ENCODE peak calls at places on chromosomes 4 and X, in ten cellular contexts. O is iPS DF 19.7; W is stimulated activated CD4-positive, alpha-beta T cell treated with anti-CD3 and anti-CD28 coated beads, Interleukin-4, amount 100 ng/mL, for 1 hour; M is lower lobe of right lung; F is aorta; E is WTC11; C is ACHN; H is esophagus squamous epithelium; J is cardiac muscle cell; K is heart right ventricle. P is an unnamed sample.

GRCh38 chr4:113467581-113467980 is 294.0 kb downstream of the CAMK2D start:
- DNase-seq in O (no peak), W (no peak), M (no peak), F (no peak), E (no peak), C (peak), H (no peak), J (peak), K (no peak), P (no peak)

GRCh38 chrX:19070555-19070994 is 51.7 kb downstream of the ADGRG2 start:
- DNase-seq in O (no peak), W (no peak), M (no peak), F (no peak), E (no peak), C (no peak), H (no peak), J (no peak), K (peak), P (no peak)

GRCh38 chrX:39261446-39262147 is 460.3 kb downstream of the MID1IP1 start:
- DNase-seq in O (no peak), W (no peak), M (no peak), F (no peak), E (no peak), C (peak), H (no peak), J (peak), K (no peak), P (no peak)

GRCh38 chr4:17475481-17475880 is 36.4 kb downstream of the QDPR start:
- DNase-seq in O (no peak), W (no peak), M (no peak), F (no peak), E (no peak), C (no peak), H (no peak), J (peak), K (no peak), P (no peak)

GRCh38 chr4:37951465-37952352 is 8.5 kb upstream of the PTTG2 start:
- DNase-seq in O (no peak), W (no peak), M (no peak), F (no peak), E (no peak), C (no peak), H (no peak), J (no peak), K (no peak), P (no peak)

GRCh38 chrX:78314561-78314960 is 12.8 kb downstream of the CYSLTR1 start:
- DNase-seq in O (no peak), W (peak), M (no peak), F (no peak), E (no peak), C (no peak), H (no peak), J (no peak), K (no peak), P (no peak)

GRCh38 chr4:115119804-115120352 is 6.5 kb upstream of the NDST4 start:
- DNase-seq in O (no peak), W (no peak), M (no peak), F (no peak), E (no peak), C (no peak), H (no peak), J (no peak), K (no peak), P (no peak)

GRCh38 chr4:8044699-8045098 is 105.0 kb upstream of the AFAP1 start:
- DNase-seq in O (no peak), W (no peak), M (no peak), F (no peak), E (no peak), C (no peak), H (no peak), J (no peak), K (no peak), P (no peak)

GRCh38 chr4:168656946-168657473 is 160.2 kb downstream of the PALLD start:
- DNase-seq in O (no peak), W (no peak), M (no peak), F (no peak), E (no peak), C (no peak), H (no peak), J (no peak), K (no peak), P (no peak)

GRCh38 chrX:29913647-29914046 is 301.7 kb upstream of the MAGEB2 start:
- DNase-seq in O (no peak), W (no peak), M (no peak), F (no peak), E (no peak), C (no peak), H (no peak), J (peak), K (no peak), P (no peak)

P was measured in pancreas.